ENCODE peak calls at places on chromosome 10, in four cellular contexts. H is kidney epithelial cell, K is neural crest cell, U is RWPE1. A is an unnamed sample.
A peak's percentile ranks its signal among the peaks of the same experiment; 100 is the strongest.

GRCh38 chr10:128124813-128125403 is 1.3 kb downstream of the MKI67 start:
- DNase-seq in H (no peak), K (no peak), U (peak; percentile 29), A (no peak)

GRCh38 chr10:86942441-86943315 is 14.7 kb downstream of the MMRN2 start:
- DNase-seq in H (no peak), K (no peak), U (no peak), A (no peak)

GRCh38 chr10:59332581-59332980 is 29.8 kb downstream of the FAM13C start:
- DNase-seq in H (no peak), K (no peak), U (no peak), A (no peak)

GRCh38 chr10:133308431-133309110 is at the start of the genes TUBGCP2 and ZNF511:
- DNase-seq in H (no peak), K (peak; percentile 78), U (peak; percentile 82), A (peak; percentile 83)

GRCh38 chr10:56091872-56092271 is 269.2 kb downstream of the ZWINT start:
- DNase-seq in H (no peak), K (no peak), U (no peak), A (no peak)

GRCh38 chr10:30812018-30812851 is 182.7 kb upstream of the LYZL2 start:
- DNase-seq in H (peak; percentile 43), K (no peak), U (no peak), A (no peak)

GRCh38 chr10:6607187-6607586 is 27.1 kb upstream of the PRKCQ start:
- DNase-seq in H (no peak), K (no peak), U (no peak), A (no peak)

GRCh38 chr10:49115796-49116508 is 630 bp upstream of the VSTM4 start:
- DNase-seq in H (no peak), K (no peak), U (no peak), A (no peak)

GRCh38 chr10:9103301-9103700 is 1048.8 kb downstream of the GATA3 start:
- DNase-seq in H (no peak), K (no peak), U (no peak), A (no peak)

GRCh38 chr10:72886596-72887522 is 6.7 kb upstream of the OIT3 start:
- DNase-seq in H (no peak), K (no peak), U (no peak), A (no peak)

GRCh38 chr10:73218466-73219191 is 28.4 kb downstream of the DNAJC9 start:
- DNase-seq in H (no peak), K (no peak), U (peak; percentile 13), A (peak; percentile 6)

GRCh38 chr10:30553625-30554442 is 75.7 kb downstream of the LYZL2 start:
- DNase-seq in H (no peak), K (peak; percentile 28), U (no peak), A (peak; percentile 19)

GRCh38 chr10:13503745-13504463 is 24.9 kb downstream of the BEND7 start:
- DNase-seq in H (peak; percentile 5), K (no peak), U (peak; percentile 16), A (no peak)

GRCh38 chr10:58870070-58870469 is 306.4 kb upstream of the PHYHIPL start:
- DNase-seq in H (no peak), K (no peak), U (no peak), A (no peak)

GRCh38 chr10:103767756-103768155 is 87.6 kb downstream of the SH3PXD2A start:
- DNase-seq in H (no peak), K (no peak), U (no peak), A (no peak)

GRCh38 chr10:15068802-15069201 is 19.8 kb downstream of the ACBD7 start:
- DNase-seq in H (no peak), K (no peak), U (peak; percentile 50), A (no peak)

GRCh38 chr10:35594115-35594849 is 10.9 kb upstream of the GJD4 start:
- DNase-seq in H (no peak), K (no peak), U (no peak), A (no peak)

GRCh38 chr10:35605191-35605590 is at the start of gene GJD4:
- DNase-seq in H (no peak), K (no peak), U (no peak), A (no peak)

GRCh38 chr10:35595106-35595505 is 10.0 kb upstream of the GJD4 start:
- DNase-seq in H (no peak), K (no peak), U (no peak), A (no peak)

GRCh38 chr10:35598379-35598778 is 6.8 kb upstream of the GJD4 start:
- DNase-seq in H (no peak), K (no peak), U (no peak), A (peak; percentile 35)

GRCh38 chr10:35600193-35600592 is 4.9 kb upstream of the GJD4 start:
- DNase-seq in H (no peak), K (no peak), U (no peak), A (no peak)
- TF ChIP-seq CTCF in H (peak; percentile 12), K (no peak), U (no peak), A (no peak)

GRCh38 chr10:97711640-97712267 is 1.8 kb upstream of the MARVELD1 start:
- DNase-seq in H (no peak), K (no peak), U (no peak), A (no peak)

GRCh38 chr10:97714401-97715258 is 1.1 kb downstream of the MARVELD1 start:
- DNase-seq in H (no peak), K (peak; percentile 45), U (peak; percentile 79), A (no peak)

GRCh38 chr10:97715259-97715874 is 1.8 kb downstream of the MARVELD1 start:
- DNase-seq in H (no peak), K (no peak), U (peak; percentile 54), A (no peak)

GRCh38 chr10:97713351-97713827 is at the start of gene MARVELD1:
- DNase-seq in H (no peak), K (peak; percentile 46), U (peak; percentile 83), A (peak; percentile 13)

DNA sequence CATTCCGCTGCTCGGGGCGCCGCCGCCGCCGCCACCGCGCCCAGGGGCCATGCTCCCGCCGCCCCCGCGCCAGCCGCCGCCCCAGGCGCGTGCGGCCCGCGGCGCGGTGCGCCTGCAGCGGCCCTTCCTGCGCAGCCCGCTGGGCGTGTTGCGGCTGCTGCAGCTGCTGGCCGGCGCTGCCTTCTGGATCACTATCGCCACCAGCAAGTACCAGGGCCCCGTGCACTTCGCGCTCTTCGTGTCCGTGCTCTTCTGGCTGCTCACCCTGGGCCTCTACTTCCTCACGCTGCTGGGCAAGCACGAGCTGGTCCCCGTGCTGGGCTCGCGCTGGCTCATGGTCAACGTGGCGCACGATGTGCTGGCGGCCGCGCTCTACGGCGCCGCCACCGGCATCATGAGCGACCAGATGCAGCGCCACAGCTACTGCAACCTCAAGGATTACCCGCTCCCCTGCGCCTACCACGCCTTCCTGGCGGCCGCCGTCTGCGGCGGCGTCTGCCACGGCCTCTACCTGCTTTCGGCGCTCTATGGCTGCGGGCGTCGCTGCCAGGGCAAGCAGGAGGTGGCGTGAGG is 384 bp downstream of the MARVELD1 start:
- DNase-seq in H (no peak), K (peak; percentile 57), U (peak; percentile 67), A (peak; percentile 61)
- TF ChIP-seq CTCF in H (peak; percentile 26), K (peak; percentile 42), U (peak; percentile 13), A (no peak)

DNA sequence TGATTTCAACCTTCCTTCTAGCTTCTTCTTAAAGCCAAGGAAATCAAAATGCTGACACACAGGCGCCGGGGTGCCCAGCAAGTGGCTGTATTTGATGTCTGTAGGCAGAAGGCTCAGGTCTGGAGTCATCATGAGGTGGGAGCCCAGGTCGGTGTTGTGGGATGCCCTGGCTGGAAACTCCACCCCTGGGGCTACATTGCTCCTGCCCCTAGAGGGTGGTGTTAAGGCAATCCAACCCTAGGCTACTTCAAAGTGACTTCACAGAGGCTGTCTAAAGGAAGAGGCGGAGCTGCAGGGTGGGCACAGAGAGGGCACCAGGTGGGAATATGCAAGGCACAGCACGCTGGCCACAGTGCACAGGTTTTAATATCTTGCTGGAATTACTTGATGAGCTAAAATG is 200.9 kb downstream of the ADAM12 start:
- DNase-seq in H (no peak), K (no peak), U (no peak), A (no peak)
- TF ChIP-seq CTCF in H (no peak), K (no peak), U (no peak), A (no peak)

GRCh38 chr10:94363251-94363565 is 469 bp upstream of the NOC3L start:
- DNase-seq in H (no peak), K (no peak), U (no peak), A (no peak)
- TF ChIP-seq CTCF in H (no peak), K (peak; percentile 13), U (peak; percentile 22), A (no peak)

GRCh38 chr10:132266594-132267161 is 41.1 kb downstream of the STK32C start:
- DNase-seq in H (no peak), K (no peak), U (no peak), A (no peak)

GRCh38 chr10:132263866-132264265 is 43.9 kb downstream of the STK32C start:
- DNase-seq in H (no peak), K (no peak), U (no peak), A (no peak)

GRCh38 chr10:132264306-132264950 is 43.3 kb downstream of the STK32C start:
- DNase-seq in H (no peak), K (no peak), U (no peak), A (no peak)

GRCh38 chr10:132264966-132265877 is 42.5 kb downstream of the STK32C start:
- DNase-seq in H (no peak), K (no peak), U (no peak), A (no peak)

GRCh38 chr10:132265878-132266496 is 41.8 kb downstream of the STK32C start:
- DNase-seq in H (no peak), K (no peak), U (no peak), A (no peak)
- TF ChIP-seq CTCF in H (no peak), K (no peak), U (no peak), A (no peak)

GRCh38 chr10:43075612-43076003 is 1.3 kb upstream of the RET start:
- DNase-seq in H (no peak), K (no peak), U (peak; percentile 44), A (peak; percentile 30)
- TF ChIP-seq CTCF in H (peak; percentile 23), K (peak; percentile 42), U (no peak), A (no peak)

DNA sequence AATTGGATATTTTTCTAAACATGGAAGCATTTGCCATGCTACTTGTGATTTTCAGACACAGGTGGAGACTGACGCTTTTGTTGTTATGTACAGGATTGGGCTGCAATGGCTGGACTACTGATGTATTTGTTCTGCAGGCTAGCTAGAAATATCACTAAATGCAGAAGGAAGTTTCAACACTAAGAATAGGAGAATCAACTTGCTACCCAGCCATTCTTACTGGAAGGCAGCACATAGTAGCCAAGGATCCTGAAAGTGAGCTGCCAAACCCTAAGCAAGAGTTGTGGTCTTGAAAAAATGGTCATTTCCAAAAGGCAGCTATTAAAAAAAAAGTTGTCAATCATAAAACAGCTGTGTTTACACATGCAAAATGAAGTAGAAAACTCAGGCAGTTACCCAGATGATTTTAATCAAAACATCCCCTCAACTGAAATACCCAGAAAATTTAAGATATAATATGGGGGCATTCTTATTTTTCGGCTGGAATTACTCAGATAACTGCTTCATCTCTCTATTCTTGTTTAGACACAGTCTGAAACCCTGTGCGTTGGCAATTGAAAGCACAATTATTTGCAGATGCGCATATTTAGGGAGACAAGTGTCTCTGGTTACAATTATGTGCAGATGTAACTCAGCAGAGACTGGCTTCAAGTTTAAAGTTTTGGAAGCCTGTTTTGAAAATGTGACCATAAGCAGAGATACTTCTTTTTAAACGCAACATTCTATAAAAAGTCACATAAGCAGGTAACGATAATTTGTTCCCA is 31.2 kb downstream of the GFRA1 start:
- DNase-seq in H (no peak), K (no peak), U (no peak), A (no peak)
- TF ChIP-seq CTCF in H (no peak), K (no peak), U (no peak), A (no peak)

A was measured in Calu3.